ENCODE peak calls at places on chromosome 12, in five cellular contexts. T is colonic mucosa; V is effector memory CD4-positive, alpha-beta T cell; J is mammary epithelial cell; C is aorta. D is an unnamed sample. For H3K36me3 and H3K27me3, the result is how much of the 10 kb centered on the place peaks cover.

GRCh38 chr12:65004270-65004669 is 116.8 kb downstream of the WIF1 start:
- DNase-seq in V (no peak), J (peak), C (no peak), T (no peak), D (no peak)

GRCh38 chr12:105109465-105110212 is 2.1 kb downstream of the WASHC4 start:
- DNase-seq in J (no peak), V (no peak), C (no peak), T (no peak), D (no peak)

GRCh38 chr12:19410211-19410610 is 29.1 kb upstream of the AEBP2 start:
- DNase-seq in V (no peak), J (no peak), T (no peak), C (no peak), D (no peak)

GRCh38 chr12:123436017-123436964 is at the start of gene RILPL2:
- DNase-seq in C (peak), V (peak), T (peak), J (peak), D (peak)

GRCh38 chr12:75471928-75472865 is 8.4 kb upstream of the GLIPR1 start:
- DNase-seq in C (no peak), J (no peak), T (no peak), V (no peak), D (no peak)

GRCh38 chr12:34400986-34401658 is 378.8 kb downstream of the ALG10 start:
- DNase-seq in J (no peak), T (peak), V (no peak), C (peak), D (peak)

GRCh38 chr12:6536894-6537579 is 2.7 kb downstream of the GAPDH start:
- DNase-seq in C (no peak), J (no peak), V (no peak), T (no peak), D (peak)

GRCh38 chr12:105419606-105420005 is 89.1 kb downstream of the C12orf75 start:
- DNase-seq in J (no peak), V (no peak), T (no peak), C (no peak), D (no peak)

GRCh38 chr12:7602287-7602686 is 63.4 kb downstream of the APOBEC1 start:
- DNase-seq in V (no peak), T (no peak), C (no peak), J (peak), D (no peak)

GRCh38 chr12:56522486-56523193 is 1.0 kb downstream of the RBMS2 start:
- DNase-seq in T (no peak), C (no peak), J (peak), V (no peak), D (no peak)

GRCh38 chr12:41511247-41511646 is 323.1 kb downstream of the PDZRN4 start:
- DNase-seq in C (no peak), T (no peak), V (no peak), J (no peak), D (no peak)

GRCh38 chr12:95204141-95204866 is 13.0 kb downstream of the FGD6 start:
- DNase-seq in C (no peak), V (no peak), T (peak), J (peak), D (peak)

GRCh38 chr12:115817399-115817798 is 460.1 kb downstream of the MED13L start:
- DNase-seq in J (no peak), T (no peak), V (no peak), C (no peak), D (no peak)

GRCh38 chr12:25756974-25757665 is 201.4 kb upstream of the RASSF8 start:
- DNase-seq in C (no peak), J (no peak), V (no peak), T (no peak), D (no peak)

GRCh38 chr12:98939350-98939749 is 294.3 kb downstream of the APAF1 start:
- DNase-seq in J (peak), V (no peak), C (no peak), T (no peak), D (peak)

GRCh38 chr12:12555656-12556055 is 7.0 kb downstream of the DUSP16 start:
- DNase-seq in C (no peak), T (no peak), V (no peak), J (no peak), D (no peak)

GRCh38 chr12:94689646-94690036 is 39.3 kb upstream of the TMCC3 start:
- DNase-seq in V (no peak), C (no peak), J (no peak), T (no peak), D (no peak)

GRCh38 chr12:58873496-58873895 is 46.8 kb downstream of the LRIG3 start:
- DNase-seq in C (no peak), T (no peak), J (no peak), V (no peak), D (no peak)

GRCh38 chr12:119687344-119687865 is 19.5 kb downstream of the PRKAB1 start:
- DNase-seq in T (no peak), V (no peak), C (no peak), J (no peak), D (no peak)
- H3K36me3 ChIP-seq in T (under half), V (under half), C (under half), J (under half), D (under half)

GRCh38 chr12:132218519-132218860 is 74.2 kb downstream of the NOC4L start:
- DNase-seq in C (peak), J (no peak), V (no peak), T (no peak), D (no peak)

GRCh38 chr12:132218915-132219314 is 74.7 kb downstream of the NOC4L start:
- DNase-seq in V (peak), C (peak), J (no peak), T (no peak), D (peak)

GRCh38 chr12:132217800-132218518 is 73.7 kb downstream of the NOC4L start:
- DNase-seq in V (no peak), C (peak), T (no peak), J (no peak), D (no peak)

GRCh38 chr12:132217371-132217770 is 73.1 kb downstream of the NOC4L start:
- DNase-seq in J (no peak), V (no peak), C (no peak), T (no peak), D (no peak)

GRCh38 chr12:132219323-132219722 is 75.1 kb downstream of the NOC4L start:
- DNase-seq in V (no peak), T (no peak), J (no peak), C (peak), D (no peak)
- H3K27me3 ChIP-seq in V (under half), T (under half), J (under half), C (under half), D (under half)

GRCh38 chr12:22625671-22626251 is 790 bp downstream of the ETNK1 start:
- DNase-seq in J (peak), T (peak), C (no peak), V (peak), D (peak)

GRCh38 chr12:22628228-22628627 is 3.3 kb downstream of the ETNK1 start:
- DNase-seq in J (peak), V (no peak), C (no peak), T (no peak), D (no peak)

GRCh38 chr12:22627351-22627750 is 2.4 kb downstream of the ETNK1 start:
- DNase-seq in C (no peak), T (no peak), V (no peak), J (peak), D (no peak)

GRCh38 chr12:22624908-22625646 is at the start of gene ETNK1:
- DNase-seq in V (peak), T (peak), J (peak), C (peak), D (peak)

DNA sequence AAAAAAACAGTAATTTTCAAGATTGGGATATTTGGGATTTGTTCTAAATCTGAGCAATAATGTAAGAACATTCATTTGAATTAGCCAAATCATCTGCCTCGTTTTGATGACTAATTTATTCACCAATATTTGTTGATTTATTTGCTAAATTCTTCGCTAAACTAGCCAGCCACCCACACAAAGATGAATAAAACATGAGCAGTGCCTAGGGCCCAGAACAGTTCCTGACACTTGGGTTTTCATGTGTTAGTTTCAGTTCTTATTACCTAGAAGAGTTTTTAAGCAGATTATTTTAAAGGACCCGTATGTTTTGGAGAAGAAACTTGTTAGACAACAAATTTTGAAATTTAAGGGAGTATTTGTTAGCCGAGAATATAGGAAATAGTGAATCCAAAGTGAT is 1.5 kb downstream of the ETNK1 start:
- DNase-seq in T (no peak), C (no peak), V (no peak), J (peak), D (peak)
- H3K4me3 ChIP-seq in T (peak), C (peak), V (peak), J (peak), D (peak)

DNA sequence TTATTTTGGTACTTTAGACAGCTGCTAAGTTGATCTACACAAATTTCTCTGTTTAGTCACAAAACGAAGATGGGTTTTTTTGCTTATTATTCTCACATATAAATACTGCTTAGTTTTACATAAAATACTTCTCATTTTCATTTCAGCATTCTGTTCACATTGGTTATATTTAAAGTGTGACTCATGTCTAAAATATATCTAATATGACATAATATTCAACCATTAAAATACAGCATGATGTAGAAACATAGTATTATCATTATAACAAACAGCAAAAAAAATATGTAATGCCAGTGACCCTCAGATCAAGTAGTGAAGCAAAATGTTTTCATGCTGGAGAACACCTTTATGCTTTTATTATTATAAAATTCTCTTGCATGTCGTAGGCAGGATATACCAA is 63.7 kb downstream of the SH2B3 start:
- DNase-seq in T (no peak), C (no peak), V (no peak), J (no peak), D (no peak)
- H3K36me3 ChIP-seq in T (under half), C (under half), V (under half), J (under half), D (under half)

GRCh38 chr12:54684636-54685630 is 36.8 kb upstream of the DCD start:
- DNase-seq in T (no peak), C (no peak), V (no peak), J (no peak), D (no peak)
- H3K27me3 ChIP-seq in T (under half), C (under half), V (under half), J (under half), D (under half)

DNA sequence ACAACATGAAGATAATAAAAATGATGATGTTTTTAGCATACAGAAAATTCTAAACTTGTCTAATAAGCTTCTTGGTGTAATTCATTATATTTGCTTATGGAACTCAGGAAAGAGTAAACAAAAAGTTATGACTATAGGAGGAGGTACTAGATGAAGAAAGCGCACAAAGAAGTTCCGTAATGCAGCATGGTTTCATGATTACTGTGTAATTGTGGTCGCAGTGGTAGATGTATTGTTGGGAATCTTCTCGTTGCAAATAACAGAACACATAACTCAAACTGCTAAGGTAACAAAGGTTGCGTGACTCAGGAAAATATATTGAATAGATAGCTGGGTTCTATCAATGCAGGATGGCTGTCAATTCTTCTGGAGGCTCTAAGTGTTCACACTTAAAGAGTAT is 283.2 kb upstream of the ATP2B1 start:
- DNase-seq in J (no peak), V (no peak), C (no peak), T (no peak), D (no peak)
- H3K4me3 ChIP-seq in J (no peak), V (no peak), C (no peak), T (no peak), D (no peak)

GRCh38 chr12:1776139-1776975 is 44.0 kb upstream of the LRTM2 start:
- DNase-seq in V (no peak), J (peak), C (no peak), T (no peak), D (no peak)
- H3K36me3 ChIP-seq in V (under half), J (under half), C (under half), T (under half), D (under half)

GRCh38 chr12:52310622-52311281 is 10.4 kb downstream of the KRT83 start:
- DNase-seq in V (no peak), C (peak), T (no peak), J (peak), D (no peak)
- H3K27me3 ChIP-seq in V (under half), C (under half), T (under half), J (under half), D (under half)

GRCh38 chr12:68814490-68815231 is 6.7 kb downstream of the MDM2 start:
- DNase-seq in C (no peak), V (no peak), J (no peak), T (no peak), D (no peak)

GRCh38 chr12:68812553-68813241 is 4.7 kb downstream of the MDM2 start:
- DNase-seq in J (no peak), T (no peak), C (no peak), V (no peak), D (no peak)

GRCh38 chr12:68815928-68816800 is 8.2 kb downstream of the MDM2 start:
- DNase-seq in T (no peak), J (no peak), V (no peak), C (no peak), D (no peak)

GRCh38 chr12:68815232-68815927 is 7.4 kb downstream of the MDM2 start:
- DNase-seq in C (no peak), T (no peak), V (no peak), J (no peak), D (no peak)

GRCh38 chr12:68813242-68813593 is 5.2 kb downstream of the MDM2 start:
- DNase-seq in V (no peak), J (no peak), T (no peak), C (no peak), D (no peak)
- H3K4me3 ChIP-seq in V (no peak), J (peak), T (no peak), C (no peak), D (no peak)